ENCODE peak calls at places on chromosome 13, in seven cellular contexts. A is heart right ventricle, Y is esophagus squamous epithelium, W is mammary epithelial cell, G is GM23338, H is neural crest cell, K is kidney epithelial cell. D is an unnamed sample.

GRCh38 chr13:41588899-41589298 is 131.5 kb downstream of the RGCC start:
- DNase-seq in A (no peak), K (peak; percentile 70), G (peak; percentile 21), W (peak; percentile 93), H (no peak), Y (no peak), D (peak; percentile 75)

GRCh38 chr13:114146173-114146572 is 13.8 kb upstream of the RASA3 start:
- DNase-seq in H (no peak), W (no peak), A (no peak), K (no peak), G (no peak), Y (no peak), D (no peak)

GRCh38 chr13:45086484-45086883 is 33.8 kb upstream of the GTF2F2 start:
- DNase-seq in G (no peak), A (no peak), K (no peak), W (peak; percentile 49), Y (no peak), H (no peak), D (no peak)

GRCh38 chr13:98785968-98786367 is 33.5 kb upstream of the SLC15A1 start:
- DNase-seq in A (no peak), G (no peak), K (peak; percentile 14), Y (no peak), W (no peak), H (no peak), D (no peak)

GRCh38 chr13:64446372-64446771 is 2783.8 kb downstream of the PCDH9 start:
- DNase-seq in Y (no peak), W (no peak), K (no peak), H (no peak), A (no peak), G (peak; percentile 53), D (peak; percentile 24)

GRCh38 chr13:91247768-91248167 is 99.7 kb upstream of the MIR17HG start:
- DNase-seq in W (no peak), K (no peak), H (no peak), G (peak; percentile 34), Y (no peak), A (no peak), D (peak; percentile 6)

GRCh38 chr13:46321494-46322225 is 65.4 kb downstream of the RUBCNL start:
- DNase-seq in Y (no peak), W (peak; percentile 34), G (peak; percentile 68), A (peak; percentile 29), H (peak; percentile 62), K (no peak), D (peak; percentile 68)

GRCh38 chr13:31008400-31009115 is 76.1 kb downstream of the TEX26 start:
- DNase-seq in K (no peak), A (no peak), W (peak; percentile 34), G (no peak), Y (no peak), H (no peak), D (peak; percentile 29)

GRCh38 chr13:99495478-99496321 is 5.6 kb upstream of the TM9SF2 start:
- DNase-seq in H (no peak), K (no peak), G (no peak), A (no peak), W (no peak), Y (no peak), D (no peak)

DNA sequence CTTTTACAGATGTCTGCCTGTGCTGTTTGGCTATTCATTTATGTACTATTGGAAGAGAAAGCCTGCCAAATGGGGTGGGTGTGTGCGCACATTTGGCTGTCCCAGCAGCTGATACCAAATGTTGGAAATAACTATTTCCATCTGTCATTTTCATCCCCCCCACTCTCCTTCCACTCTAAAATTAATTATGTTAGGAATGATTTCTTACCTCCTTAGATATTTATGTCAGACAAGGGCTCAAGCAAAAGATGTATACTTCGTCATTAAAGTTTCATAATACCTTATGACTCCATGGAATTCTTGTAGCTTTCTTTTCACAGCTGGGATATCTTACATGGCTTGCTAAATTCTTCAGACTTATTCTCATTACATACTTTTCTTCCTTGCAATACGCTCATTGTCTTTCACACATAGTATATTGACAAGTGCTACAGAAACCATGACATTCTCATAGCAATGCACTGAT is 18.6 kb downstream of the ITM2B start:
- DNase-seq in Y (no peak), K (no peak), A (no peak), W (no peak), G (no peak), H (no peak), D (no peak)
- TF ChIP-seq CTCF in Y (no peak), K (no peak), A (no peak), W (no peak), G (no peak), H (no peak), D (no peak)

GRCh38 chr13:94119360-94119936 is 360.0 kb downstream of the DCT start:
- DNase-seq in Y (no peak), H (no peak), A (no peak), W (no peak), K (peak; percentile 53), G (no peak), D (no peak)
- TF ChIP-seq CTCF in Y (no peak), H (no peak), A (no peak), W (no peak), K (no peak), G (peak; percentile 31), D (no peak)

GRCh38 chr13:73274147-73274546 is 215.3 kb downstream of the KLF5 start:
- DNase-seq in G (no peak), H (no peak), Y (no peak), A (no peak), K (no peak), W (no peak), D (no peak)
- TF ChIP-seq CTCF in G (no peak), H (no peak), Y (no peak), A (no peak), K (no peak), W (no peak), D (no peak)

DNA sequence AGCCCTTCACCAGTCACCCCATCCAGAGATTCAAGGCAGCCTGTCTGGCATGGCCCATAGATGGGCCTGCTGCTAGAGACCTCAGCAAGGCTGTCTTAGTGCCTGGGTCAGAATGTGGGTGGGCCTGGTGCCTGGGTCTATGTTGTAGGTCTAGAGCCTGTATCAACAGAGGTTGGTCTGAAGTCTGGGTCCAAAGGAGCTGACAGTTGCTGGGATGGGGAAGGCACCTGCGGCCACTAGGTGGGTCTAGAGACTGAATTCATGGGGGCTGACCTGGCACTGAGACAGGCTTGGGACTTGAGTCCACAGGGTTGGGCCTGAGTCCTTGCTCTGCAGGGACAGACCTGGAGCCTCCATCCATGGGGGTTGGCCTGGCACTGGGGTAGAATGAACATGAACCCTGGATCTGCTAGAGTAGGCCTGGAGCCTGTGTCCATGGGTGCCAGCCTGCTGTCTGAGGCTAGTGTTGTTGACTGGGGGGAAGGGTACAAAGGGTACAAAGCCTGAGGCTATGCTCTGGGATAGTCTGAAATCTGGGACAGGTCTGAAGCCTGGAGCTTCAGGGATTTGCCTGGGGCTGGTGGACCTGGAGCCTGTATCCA is 516.8 kb downstream of the OLFM4 start:
- DNase-seq in A (no peak), G (peak; percentile 59), K (no peak), H (no peak), Y (no peak), W (no peak), D (no peak)
- TF ChIP-seq CTCF in A (no peak), G (peak; percentile 41), K (no peak), H (no peak), Y (no peak), W (no peak), D (no peak)

GRCh38 chr13:48876289-48876688 is 99.4 kb upstream of the FNDC3A start:
- DNase-seq in W (no peak), A (no peak), H (no peak), K (no peak), Y (no peak), G (peak; percentile 81), D (no peak)

GRCh38 chr13:48873081-48873480 is 102.6 kb upstream of the FNDC3A start:
- DNase-seq in H (no peak), A (no peak), Y (no peak), G (no peak), K (no peak), W (no peak), D (no peak)

GRCh38 chr13:48874165-48874564 is 101.5 kb upstream of the FNDC3A start:
- DNase-seq in G (no peak), H (no peak), W (no peak), A (no peak), Y (no peak), K (no peak), D (no peak)

GRCh38 chr13:48875071-48875470 is 100.6 kb upstream of the FNDC3A start:
- DNase-seq in A (no peak), G (peak; percentile 53), Y (no peak), H (no peak), K (no peak), W (no peak), D (no peak)

DNA sequence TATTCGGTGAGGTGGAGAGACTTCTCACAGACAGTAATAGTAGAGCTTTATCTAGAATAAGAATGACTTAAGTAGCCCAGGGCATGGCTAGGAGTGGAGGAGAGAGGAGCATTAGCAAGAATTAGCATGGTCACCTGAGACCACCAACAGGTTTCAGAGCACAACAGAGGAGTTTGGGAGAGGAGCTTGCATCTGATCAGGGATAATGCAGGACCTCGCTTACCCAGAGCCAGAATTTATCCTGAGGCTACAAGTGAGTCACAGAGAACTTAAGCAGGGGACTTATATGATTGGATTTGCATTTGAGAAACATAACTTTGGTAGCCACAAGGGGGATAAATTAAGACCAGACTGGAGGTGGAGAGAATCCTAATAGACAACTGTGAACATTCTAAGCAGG is 102.1 kb upstream of the FNDC3A start:
- DNase-seq in G (peak; percentile 76), W (peak; percentile 62), Y (no peak), H (no peak), A (no peak), K (no peak), D (peak; percentile 62)
- TF ChIP-seq CTCF in G (no peak), W (peak; percentile 24), Y (no peak), H (peak; percentile 26), A (no peak), K (no peak), D (no peak)

GRCh38 chr13:81929988-81930387 is 1589.1 kb upstream of the SPRY2 start:
- DNase-seq in H (no peak), G (peak; percentile 87), W (peak; percentile 3), K (peak; percentile 9), Y (no peak), A (no peak), D (peak; percentile 55)
- TF ChIP-seq CTCF in H (peak; percentile 71), G (peak; percentile 83), W (peak; percentile 36), K (peak; percentile 63), Y (no peak), A (peak; percentile 37), D (peak; percentile 43)